ENCODE peak calls at places on chromosomes 11 and 22, in four cellular contexts. H is ACHN, A is Peyer's patch, Y is GM23248. F is an unnamed sample.
A peak's percentile ranks its signal among the peaks of the same experiment; 100 is the strongest.

GRCh38 chr22:42013385-42013784 is 14.8 kb downstream of the WBP2NL start:
- DNase-seq in Y (no peak), H (no peak), A (no peak), F (no peak)

GRCh38 chr11:75342231-75342918 is 9.1 kb downstream of the ARRB1 start:
- DNase-seq in A (no peak), H (no peak), Y (no peak), F (no peak)

GRCh38 chr22:49236541-49237075 is 591.1 kb downstream of the BRD1 start:
- DNase-seq in Y (no peak), H (no peak), A (no peak), F (no peak)

GRCh38 chr11:64718084-64718779 is 4.8 kb downstream of the NRXN2 start:
- DNase-seq in H (no peak), Y (no peak), A (no peak), F (no peak)

GRCh38 chr11:113173023-113173594 is 141.3 kb upstream of the TTC12 start:
- DNase-seq in Y (no peak), A (no peak), H (no peak), F (no peak)

GRCh38 chr22:47433627-47434026 is 671.2 kb downstream of the TBC1D22A start:
- DNase-seq in H (no peak), Y (no peak), A (no peak), F (no peak)

GRCh38 chr22:27105142-27106025 is 448.0 kb downstream of the MIAT start:
- DNase-seq in Y (peak; percentile 97), A (peak; percentile 71), H (no peak), F (no peak)

GRCh38 chr11:113444469-113445122 is 30.6 kb downstream of the DRD2 start:
- DNase-seq in H (no peak), Y (no peak), A (no peak), F (no peak)

GRCh38 chr22:29313126-29314071 is 2.1 kb downstream of the RASL10A start:
- DNase-seq in H (no peak), Y (peak; percentile 68), A (no peak), F (no peak)

F was measured in GOT3.